ENCODE peak calls at places on chromosome 11, in six cellular contexts. B is choroid plexus epithelial cell; Z is epithelial cell of esophagus; W is natural killer cell; J is CD8-positive, alpha-beta T cell; R is H9. D is an unnamed sample.

GRCh38 chr11:46279393-46280099 is 2.1 kb downstream of the CREB3L1 start:
- DNase-seq in B (peak; percentile 81), Z (no peak), W (no peak), J (no peak), R (no peak), D (no peak)

GRCh38 chr11:121122328-121122727 is 21.3 kb downstream of the TECTA start:
- DNase-seq in B (no peak), Z (no peak), W (no peak), J (no peak), R (no peak), D (no peak)

GRCh38 chr11:111001986-111002616 is 243.4 kb upstream of the POU2AF2 start:
- DNase-seq in B (peak; percentile 94), Z (peak; percentile 74), W (no peak), J (no peak), R (no peak), D (no peak)

GRCh38 chr11:123054301-123055065 is 7.5 kb downstream of the HSPA8 start:
- DNase-seq in B (peak; percentile 85), Z (peak; percentile 72), W (no peak), J (no peak), R (peak; percentile 42), D (no peak)

GRCh38 chr11:114233755-114234154 is 62.4 kb upstream of the NNMT start:
- DNase-seq in B (peak; percentile 65), Z (peak; percentile 54), W (no peak), J (no peak), R (no peak), D (no peak)

GRCh38 chr11:10309163-10310093 is 4.6 kb downstream of the ADM start:
- DNase-seq in B (peak; percentile 93), Z (peak; percentile 86), W (no peak), J (no peak), R (peak; percentile 44), D (no peak)

GRCh38 chr11:19511413-19512183 is 201.0 kb upstream of the NAV2 start:
- DNase-seq in B (peak; percentile 35), Z (no peak), W (no peak), J (no peak), R (no peak), D (no peak)

GRCh38 chr11:97079244-97079643 is 689.4 kb downstream of the JRKL start:
- DNase-seq in B (no peak), Z (no peak), W (no peak), J (no peak), R (no peak), D (no peak)

GRCh38 chr11:21142007-21142406 is 472.6 kb downstream of the NELL1 start:
- DNase-seq in B (no peak), Z (peak; percentile 33), W (no peak), J (no peak), R (peak; percentile 42), D (no peak)

DNA sequence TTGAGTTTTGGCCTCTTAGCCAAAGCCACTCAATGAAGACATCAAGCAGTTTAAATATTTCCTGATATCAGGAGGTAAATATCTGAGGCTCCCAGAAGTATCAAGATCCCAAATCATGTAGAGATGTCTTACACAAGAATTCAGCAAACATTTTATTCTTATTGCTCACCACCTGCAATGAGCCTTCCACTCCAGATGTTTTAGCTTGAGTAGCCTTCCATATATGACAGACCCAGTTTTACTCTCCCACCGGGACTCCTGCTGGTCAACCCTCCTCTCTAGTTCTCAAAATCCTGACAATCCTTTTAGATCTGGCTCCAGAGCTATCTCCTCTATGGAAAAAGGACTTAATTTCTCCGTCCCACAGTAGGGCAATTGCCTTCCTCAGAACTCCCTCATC is 404.4 kb downstream of the KCNA4 start:
- DNase-seq in B (no peak), Z (no peak), W (no peak), J (no peak), R (no peak), D (no peak)
- TF ChIP-seq CTCF in B (no peak), Z (no peak), W (no peak), J (no peak), R (no peak), D (no peak)

GRCh38 chr11:119672597-119672996 is 56.4 kb downstream of the NECTIN1 start:
- DNase-seq in B (no peak), Z (no peak), W (no peak), J (no peak), R (no peak), D (no peak)

GRCh38 chr11:119671048-119671447 is 58.0 kb downstream of the NECTIN1 start:
- DNase-seq in B (peak; percentile 93), Z (no peak), W (no peak), J (no peak), R (no peak), D (no peak)

GRCh38 chr11:119671561-119672015 is 57.4 kb downstream of the NECTIN1 start:
- DNase-seq in B (peak; percentile 62), Z (peak; percentile 56), W (no peak), J (no peak), R (no peak), D (no peak)

GRCh38 chr11:119676461-119677020 is 52.5 kb downstream of the NECTIN1 start:
- DNase-seq in B (peak; percentile 22), Z (peak; percentile 51), W (no peak), J (no peak), R (no peak), D (no peak)

DNA sequence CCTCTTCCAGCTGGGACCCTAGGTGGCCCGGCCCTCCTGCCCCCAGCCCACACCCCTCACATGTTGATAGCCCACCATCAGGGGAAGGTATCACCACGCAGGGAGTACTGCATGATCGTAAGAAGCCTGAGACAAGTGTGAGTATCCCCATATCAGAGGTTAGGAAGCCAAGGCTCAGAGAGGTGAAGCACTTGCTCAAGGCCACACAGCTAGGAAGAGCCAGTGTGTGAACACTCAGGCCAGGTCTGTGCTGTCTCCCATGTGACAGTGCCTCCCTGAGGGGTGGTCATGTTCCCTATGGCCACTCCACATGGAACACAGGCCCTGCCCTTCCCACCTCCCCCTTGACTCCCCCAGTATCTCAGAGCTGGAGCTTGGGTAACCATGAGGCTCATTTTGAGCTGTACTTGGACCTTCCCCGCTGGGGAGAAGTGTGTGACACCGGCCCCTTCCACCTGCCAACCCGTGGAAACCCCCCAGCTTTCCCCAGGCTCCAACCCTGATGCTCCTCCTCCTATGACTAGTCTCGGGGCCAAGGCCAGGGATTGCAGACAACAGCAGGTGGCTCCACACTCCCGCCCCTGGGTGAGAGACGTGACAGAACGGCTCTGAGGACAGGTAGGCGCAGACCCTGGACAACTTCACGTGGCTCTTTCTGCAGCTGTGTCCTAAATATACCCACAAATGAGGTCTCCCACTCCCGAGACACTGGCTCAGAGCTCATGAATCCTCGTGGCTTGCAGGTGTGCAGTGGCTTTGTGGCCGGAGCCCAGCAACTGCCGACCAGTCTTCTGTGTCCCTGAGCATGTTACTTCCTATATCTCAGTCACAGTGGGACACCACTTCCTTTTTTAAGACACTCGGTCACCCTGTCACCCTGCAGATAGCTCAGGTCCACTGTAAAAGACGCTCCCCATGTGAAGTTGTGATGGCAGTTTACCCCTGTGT is 55.3 kb downstream of the NECTIN1 start:
- DNase-seq in B (no peak), Z (no peak), W (peak; percentile 35), J (no peak), R (no peak), D (no peak)
- TF ChIP-seq CTCF in B (peak; percentile 5), Z (peak; percentile 28), W (no peak), J (no peak), R (no peak), D (no peak)

GRCh38 chr11:71207996-71208774 is 44.2 kb downstream of the SHANK2 start:
- DNase-seq in B (no peak), Z (no peak), W (no peak), J (no peak), R (no peak), D (no peak)
- TF ChIP-seq CTCF in B (no peak), Z (no peak), W (no peak), J (no peak), R (no peak), D (no peak)

DNA sequence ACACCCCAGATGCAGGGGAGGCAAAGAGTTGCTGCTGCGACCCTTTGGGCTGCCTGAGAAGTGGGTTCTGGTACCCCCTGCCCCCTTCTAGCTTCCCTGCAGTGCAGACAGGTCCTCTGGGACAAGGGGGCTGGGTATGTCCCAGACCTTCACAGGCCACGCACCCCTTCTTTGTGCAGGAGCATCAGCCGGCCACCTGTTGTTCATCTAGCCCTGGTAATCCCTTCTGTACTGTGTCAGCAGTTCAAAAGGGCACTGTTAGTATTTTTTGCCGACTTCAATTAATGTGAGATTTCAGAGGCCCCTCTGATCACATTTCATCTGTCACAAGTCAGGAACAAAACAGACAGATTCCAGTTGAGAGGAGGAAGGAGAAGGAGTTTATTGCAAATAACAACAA is 49.9 kb downstream of the ALX4 start:
- DNase-seq in B (no peak), Z (no peak), W (no peak), J (no peak), R (no peak), D (no peak)
- TF ChIP-seq CTCF in B (no peak), Z (no peak), W (no peak), J (no peak), R (no peak), D (no peak)

GRCh38 chr11:17770048-17770652 is 35.6 kb downstream of the KCNC1 start:
- DNase-seq in B (no peak), Z (no peak), W (no peak), J (no peak), R (peak; percentile 55), D (no peak)
- TF ChIP-seq CTCF in B (peak; percentile 17), Z (no peak), W (no peak), J (no peak), R (peak; percentile 55), D (peak; percentile 39)

DNA sequence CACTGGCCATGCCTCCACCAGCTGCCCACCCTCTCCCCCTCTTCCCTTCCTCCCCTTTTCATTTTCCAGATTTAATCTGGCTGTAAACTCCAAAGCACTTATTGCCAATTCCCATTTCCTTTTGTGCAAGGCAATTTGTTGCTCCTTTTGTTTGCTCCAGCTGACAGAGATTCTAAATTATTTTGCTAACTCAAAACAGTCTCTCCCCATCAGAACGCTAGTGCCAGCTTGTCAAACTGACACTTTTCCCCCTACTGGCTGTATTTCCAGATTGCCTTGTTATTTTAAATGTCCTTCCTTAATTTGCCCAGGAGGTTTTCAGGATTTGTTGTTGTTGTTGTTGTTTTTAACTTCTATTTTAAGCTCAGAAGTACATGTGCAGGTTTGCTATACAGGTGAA is 57.0 kb upstream of the PAK1 start:
- DNase-seq in B (no peak), Z (no peak), W (no peak), J (no peak), R (no peak), D (no peak)
- TF ChIP-seq CTCF in B (no peak), Z (no peak), W (no peak), J (no peak), R (peak; percentile 42), D (peak; percentile 31)